ENCODE peak calls at places on chromosomes 4 and X, in ten cellular contexts. A is endothelial cell; E is AG08395; Y is mucosa of gallbladder; M is ELF-1; N is activated naive CD8-positive, alpha-beta T cell treated with anti-CD3 and anti-CD28 coated beads, Interleukin-2, amount 50 U/mL, for 24 hours; O is occipital lobe; F is AG10803; R is left cardiac atrium; Q is naive thymus-derived CD8-positive, alpha-beta T cell. J is an unnamed sample.
A peak's percentile ranks its signal among the peaks of the same experiment; 100 is the strongest.

GRCh38 chr4:40576651-40577480 is 52.8 kb downstream of the RBM47 start:
- DNase-seq in A (peak; percentile 19), E (peak; percentile 61), Y (peak; percentile 92), M (peak; percentile 78), N (peak; percentile 14), O (no peak), F (peak; percentile 74), R (peak; percentile 84), Q (no peak), J (peak; percentile 4)

GRCh38 chr4:15100994-15101695 is 98.9 kb downstream of the CPEB2 start:
- DNase-seq in A (no peak), E (peak; percentile 37), Y (no peak), M (no peak), N (no peak), O (peak; percentile 44), F (peak; percentile 28), R (no peak), Q (no peak), J (no peak)

GRCh38 chr4:20684852-20685763 is 15.2 kb upstream of the PACRGL start:
- DNase-seq in A (no peak), E (peak; percentile 36), Y (no peak), M (no peak), N (no peak), O (no peak), F (peak; percentile 29), R (no peak), Q (no peak), J (peak; percentile 2)

GRCh38 chr4:162683659-162684370 is 482.9 kb downstream of the NAF1 start:
- DNase-seq in A (no peak), E (no peak), Y (peak; percentile 60), M (no peak), N (no peak), O (no peak), F (no peak), R (no peak), Q (no peak), J (no peak)

GRCh38 chrX:129932792-129933321 is 26.9 kb downstream of the UTP14A start:
- DNase-seq in A (peak; percentile 20), E (no peak), Y (no peak), M (peak; percentile 63), N (peak; percentile 16), O (no peak), F (no peak), R (peak; percentile 42), Q (no peak), J (peak; percentile 44)

GRCh38 chr4:74671074-74671698 is 123.1 kb downstream of the BTC start:
- DNase-seq in A (peak; percentile 61), E (peak; percentile 55), Y (peak; percentile 58), M (peak; percentile 26), N (peak; percentile 41), O (no peak), F (peak; percentile 55), R (peak; percentile 31), Q (peak; percentile 23), J (peak; percentile 71)

GRCh38 chrX:139094671-139095592 is 383.4 kb upstream of the FGF13 start:
- DNase-seq in A (no peak), E (no peak), Y (no peak), M (peak; percentile 68), N (no peak), O (no peak), F (peak; percentile 50), R (no peak), Q (no peak), J (no peak)

GRCh38 chrX:10280061-10280460 is 123.3 kb downstream of the CLCN4 start:
- DNase-seq in A (no peak), E (no peak), Y (no peak), M (no peak), N (no peak), O (no peak), F (no peak), R (peak; percentile 21), Q (no peak), J (no peak)

GRCh38 chr4:15995826-15996225 is 32.9 kb upstream of the FGFBP2 start:
- DNase-seq in A (no peak), E (no peak), Y (no peak), M (no peak), N (no peak), O (no peak), F (no peak), R (no peak), Q (no peak), J (no peak)

J was measured in erythroblast.